ENCODE peak calls at places on chromosomes 11 and 22, in nine cellular contexts. One of them, this sample, is unnamed.

GRCh38 chr11:59053387-59053786 is 32.7 kb upstream of the GLYATL1B start:
- DNase-seq in NCI-H2107: no peak
- DNase-seq in erythroblast: peak; percentile 71
- DNase-seq in fibroblast of gingiva: peak; percentile 58
- DNase-seq in colonic mucosa: peak; percentile 75
- DNase-seq in progenitor cell of endocrine pancreas: peak; percentile 43
- DNase-seq in NCI-H1694: no peak
- DNase-seq in OCI-M1: peak; percentile 75
- DNase-seq in ACHN: peak; percentile 61
- DNase-seq in this sample: peak; percentile 77

GRCh38 chr22:27163162-27164137 is 506.1 kb downstream of the MIAT start:
- DNase-seq in NCI-H2107: no peak
- DNase-seq in erythroblast: no peak
- DNase-seq in fibroblast of gingiva: no peak
- DNase-seq in colonic mucosa: no peak
- DNase-seq in progenitor cell of endocrine pancreas: no peak
- DNase-seq in NCI-H1694: no peak
- DNase-seq in OCI-M1: no peak
- DNase-seq in ACHN: no peak
- DNase-seq in this sample: no peak

GRCh38 chr11:90113541-90113940 is 20.9 kb upstream of the NAALAD2 start:
- DNase-seq in NCI-H2107: no peak
- DNase-seq in erythroblast: no peak
- DNase-seq in fibroblast of gingiva: no peak
- DNase-seq in colonic mucosa: no peak
- DNase-seq in progenitor cell of endocrine pancreas: no peak
- DNase-seq in NCI-H1694: no peak
- DNase-seq in OCI-M1: peak; percentile 66
- DNase-seq in ACHN: peak; percentile 11
- DNase-seq in this sample: peak; percentile 37

GRCh38 chr11:33110083-33110482 is 51.2 kb downstream of the CSTF3 start:
- DNase-seq in NCI-H2107: no peak
- DNase-seq in erythroblast: no peak
- DNase-seq in fibroblast of gingiva: no peak
- DNase-seq in colonic mucosa: no peak
- DNase-seq in progenitor cell of endocrine pancreas: no peak
- DNase-seq in NCI-H1694: no peak
- DNase-seq in OCI-M1: no peak
- DNase-seq in ACHN: no peak
- DNase-seq in this sample: no peak

GRCh38 chr22:35712672-35713071 is 5.0 kb upstream of the APOL5 start:
- DNase-seq in NCI-H2107: no peak
- DNase-seq in erythroblast: no peak
- DNase-seq in fibroblast of gingiva: no peak
- DNase-seq in colonic mucosa: no peak
- DNase-seq in progenitor cell of endocrine pancreas: no peak
- DNase-seq in NCI-H1694: no peak
- DNase-seq in OCI-M1: peak; percentile 56
- DNase-seq in ACHN: no peak
- DNase-seq in this sample: no peak

GRCh38 chr11:90243534-90243933 is 20.7 kb upstream of the CHORDC1 start:
- DNase-seq in NCI-H2107: peak; percentile 73
- DNase-seq in erythroblast: no peak
- DNase-seq in fibroblast of gingiva: no peak
- DNase-seq in colonic mucosa: no peak
- DNase-seq in progenitor cell of endocrine pancreas: no peak
- DNase-seq in NCI-H1694: no peak
- DNase-seq in OCI-M1: peak; percentile 44
- DNase-seq in ACHN: no peak
- DNase-seq in this sample: no peak

GRCh38 chr11:124069429-124070401 is 28.6 kb upstream of the OR10G7 start:
- DNase-seq in NCI-H2107: no peak
- DNase-seq in erythroblast: peak; percentile 93
- DNase-seq in fibroblast of gingiva: peak; percentile 61
- DNase-seq in colonic mucosa: peak; percentile 59
- DNase-seq in progenitor cell of endocrine pancreas: peak; percentile 46
- DNase-seq in NCI-H1694: peak; percentile 51
- DNase-seq in OCI-M1: peak; percentile 96
- DNase-seq in ACHN: peak; percentile 35
- DNase-seq in this sample: peak; percentile 87

GRCh38 chr11:65225284-65226102 is 36.3 kb upstream of the POLA2 start:
- DNase-seq in NCI-H2107: no peak
- DNase-seq in erythroblast: peak; percentile 60
- DNase-seq in fibroblast of gingiva: peak; percentile 49
- DNase-seq in colonic mucosa: peak; percentile 58
- DNase-seq in progenitor cell of endocrine pancreas: no peak
- DNase-seq in NCI-H1694: peak; percentile 7
- DNase-seq in OCI-M1: peak; percentile 80
- DNase-seq in ACHN: peak; percentile 60
- DNase-seq in this sample: peak; percentile 77

GRCh38 chr11:83643115-83643514 is 356.9 kb upstream of the CCDC90B start:
- DNase-seq in NCI-H2107: no peak
- DNase-seq in erythroblast: no peak
- DNase-seq in fibroblast of gingiva: no peak
- DNase-seq in colonic mucosa: no peak
- DNase-seq in progenitor cell of endocrine pancreas: no peak
- DNase-seq in NCI-H1694: no peak
- DNase-seq in OCI-M1: no peak
- DNase-seq in ACHN: no peak
- DNase-seq in this sample: no peak

GRCh38 chr22:17164392-17165024 is 5.4 kb upstream of the HDHD5 start:
- DNase-seq in NCI-H2107: no peak
- DNase-seq in erythroblast: no peak
- DNase-seq in fibroblast of gingiva: no peak
- DNase-seq in colonic mucosa: no peak
- DNase-seq in progenitor cell of endocrine pancreas: no peak
- DNase-seq in NCI-H1694: peak; percentile 6
- DNase-seq in OCI-M1: no peak
- DNase-seq in ACHN: peak; percentile 13
- DNase-seq in this sample: peak; percentile 34

GRCh38 chr11:130601141-130601540 is 152.7 kb downstream of the ADAMTS15 start:
- DNase-seq in NCI-H2107: no peak
- DNase-seq in erythroblast: no peak
- DNase-seq in fibroblast of gingiva: peak; percentile 83
- DNase-seq in colonic mucosa: no peak
- DNase-seq in progenitor cell of endocrine pancreas: no peak
- DNase-seq in NCI-H1694: no peak
- DNase-seq in OCI-M1: peak; percentile 12
- DNase-seq in ACHN: no peak
- DNase-seq in this sample: peak; percentile 54

GRCh38 chr11:41784513-41785335 is 325.3 kb upstream of the LRRC4C start:
- DNase-seq in NCI-H2107: no peak
- DNase-seq in erythroblast: no peak
- DNase-seq in fibroblast of gingiva: no peak
- DNase-seq in colonic mucosa: peak; percentile 53
- DNase-seq in progenitor cell of endocrine pancreas: no peak
- DNase-seq in NCI-H1694: no peak
- DNase-seq in OCI-M1: no peak
- DNase-seq in ACHN: no peak
- DNase-seq in this sample: no peak

GRCh38 chr11:78646564-78647185 is 72.0 kb upstream of the NARS2 start:
- DNase-seq in NCI-H2107: peak; percentile 29
- DNase-seq in erythroblast: peak; percentile 50
- DNase-seq in fibroblast of gingiva: no peak
- DNase-seq in colonic mucosa: peak; percentile 73
- DNase-seq in progenitor cell of endocrine pancreas: peak; percentile 38
- DNase-seq in NCI-H1694: peak; percentile 44
- DNase-seq in OCI-M1: peak; percentile 92
- DNase-seq in ACHN: peak; percentile 53
- DNase-seq in this sample: peak; percentile 56

GRCh38 chr11:16784671-16785070 is 46.2 kb downstream of the C11orf58 start:
- DNase-seq in NCI-H2107: no peak
- DNase-seq in erythroblast: no peak
- DNase-seq in fibroblast of gingiva: no peak
- DNase-seq in colonic mucosa: no peak
- DNase-seq in progenitor cell of endocrine pancreas: no peak
- DNase-seq in NCI-H1694: no peak
- DNase-seq in OCI-M1: peak; percentile 3
- DNase-seq in ACHN: no peak
- DNase-seq in this sample: no peak

GRCh38 chr22:23066200-23067022 is 3.9 kb upstream of the GNAZ start:
- DNase-seq in NCI-H2107: no peak
- DNase-seq in erythroblast: no peak
- DNase-seq in fibroblast of gingiva: no peak
- DNase-seq in colonic mucosa: no peak
- DNase-seq in progenitor cell of endocrine pancreas: peak; percentile 7
- DNase-seq in NCI-H1694: no peak
- DNase-seq in OCI-M1: no peak
- DNase-seq in ACHN: no peak
- DNase-seq in this sample: no peak

GRCh38 chr11:118310271-118310670 is 5.7 kb downstream of the CD3E start:
- DNase-seq in NCI-H2107: no peak
- DNase-seq in erythroblast: no peak
- DNase-seq in fibroblast of gingiva: no peak
- DNase-seq in colonic mucosa: no peak
- DNase-seq in progenitor cell of endocrine pancreas: no peak
- DNase-seq in NCI-H1694: no peak
- DNase-seq in OCI-M1: no peak
- DNase-seq in ACHN: no peak
- DNase-seq in this sample: no peak

GRCh38 chr11:1562469-1563148 is 9.5 kb downstream of the DUSP8 start:
- DNase-seq in NCI-H2107: no peak
- DNase-seq in erythroblast: no peak
- DNase-seq in fibroblast of gingiva: no peak
- DNase-seq in colonic mucosa: no peak
- DNase-seq in progenitor cell of endocrine pancreas: no peak
- DNase-seq in NCI-H1694: no peak
- DNase-seq in OCI-M1: no peak
- DNase-seq in ACHN: no peak
- DNase-seq in this sample: no peak

GRCh38 chr22:45905326-45905923 is 71.5 kb downstream of the WNT7B start:
- DNase-seq in NCI-H2107: no peak
- DNase-seq in erythroblast: no peak
- DNase-seq in fibroblast of gingiva: no peak
- DNase-seq in colonic mucosa: no peak
- DNase-seq in progenitor cell of endocrine pancreas: no peak
- DNase-seq in NCI-H1694: no peak
- DNase-seq in OCI-M1: no peak
- DNase-seq in ACHN: no peak
- DNase-seq in this sample: no peak

GRCh38 chr11:82927264-82927880 is 25.8 kb downstream of the DDIAS start:
- DNase-seq in NCI-H2107: peak; percentile 39
- DNase-seq in erythroblast: peak; percentile 57
- DNase-seq in fibroblast of gingiva: peak; percentile 26
- DNase-seq in colonic mucosa: peak; percentile 42
- DNase-seq in progenitor cell of endocrine pancreas: no peak
- DNase-seq in NCI-H1694: peak; percentile 42
- DNase-seq in OCI-M1: peak; percentile 91
- DNase-seq in ACHN: peak; percentile 65
- DNase-seq in this sample: peak; percentile 74

GRCh38 chr11:113549611-113550061 is 74.4 kb upstream of the DRD2 start:
- DNase-seq in NCI-H2107: peak; percentile 33
- DNase-seq in erythroblast: no peak
- DNase-seq in fibroblast of gingiva: no peak
- DNase-seq in colonic mucosa: no peak
- DNase-seq in progenitor cell of endocrine pancreas: no peak
- DNase-seq in NCI-H1694: no peak
- DNase-seq in OCI-M1: peak; percentile 52
- DNase-seq in ACHN: no peak
- DNase-seq in this sample: no peak

GRCh38 chr11:2298795-2299747 is 2.6 kb downstream of the C11orf21 start:
- DNase-seq in NCI-H2107: no peak
- DNase-seq in erythroblast: no peak
- DNase-seq in fibroblast of gingiva: no peak
- DNase-seq in colonic mucosa: peak; percentile 38
- DNase-seq in progenitor cell of endocrine pancreas: no peak
- DNase-seq in NCI-H1694: no peak
- DNase-seq in OCI-M1: no peak
- DNase-seq in ACHN: peak; percentile 20
- DNase-seq in this sample: no peak

GRCh38 chr11:17197431-17197898 is 10.3 kb downstream of the PIK3C2A start:
- DNase-seq in NCI-H2107: no peak
- DNase-seq in erythroblast: no peak
- DNase-seq in fibroblast of gingiva: no peak
- DNase-seq in colonic mucosa: no peak
- DNase-seq in progenitor cell of endocrine pancreas: no peak
- DNase-seq in NCI-H1694: no peak
- DNase-seq in OCI-M1: no peak
- DNase-seq in ACHN: peak; percentile 15
- DNase-seq in this sample: no peak

GRCh38 chr22:19568337-19569311 is 44.4 kb upstream of the CLDN5 start:
- DNase-seq in NCI-H2107: no peak
- DNase-seq in erythroblast: no peak
- DNase-seq in fibroblast of gingiva: peak; percentile 81
- DNase-seq in colonic mucosa: no peak
- DNase-seq in progenitor cell of endocrine pancreas: no peak
- DNase-seq in NCI-H1694: no peak
- DNase-seq in OCI-M1: no peak
- DNase-seq in ACHN: peak; percentile 81
- DNase-seq in this sample: no peak

GRCh38 chr22:27435839-27436581 is 365.5 kb downstream of the MN1 start:
- DNase-seq in NCI-H2107: no peak
- DNase-seq in erythroblast: no peak
- DNase-seq in fibroblast of gingiva: peak; percentile 62
- DNase-seq in colonic mucosa: no peak
- DNase-seq in progenitor cell of endocrine pancreas: no peak
- DNase-seq in NCI-H1694: no peak
- DNase-seq in OCI-M1: no peak
- DNase-seq in ACHN: no peak
- DNase-seq in this sample: no peak

GRCh38 chr11:199004-199581 is 6.2 kb downstream of the SCGB1C1 start:
- DNase-seq in NCI-H2107: no peak
- DNase-seq in erythroblast: no peak
- DNase-seq in fibroblast of gingiva: no peak
- DNase-seq in colonic mucosa: peak; percentile 12
- DNase-seq in progenitor cell of endocrine pancreas: no peak
- DNase-seq in NCI-H1694: no peak
- DNase-seq in OCI-M1: no peak
- DNase-seq in ACHN: no peak
- DNase-seq in this sample: no peak

GRCh38 chr11:61280883-61281580 is 14.1 kb downstream of the VWCE start:
- DNase-seq in NCI-H2107: no peak
- DNase-seq in erythroblast: no peak
- DNase-seq in fibroblast of gingiva: no peak
- DNase-seq in colonic mucosa: no peak
- DNase-seq in progenitor cell of endocrine pancreas: no peak
- DNase-seq in NCI-H1694: no peak
- DNase-seq in OCI-M1: no peak
- DNase-seq in ACHN: no peak
- DNase-seq in this sample: no peak

GRCh38 chr22:30253205-30253852 is 6.8 kb upstream of the LIF start:
- DNase-seq in NCI-H2107: peak; percentile 22
- DNase-seq in erythroblast: no peak
- DNase-seq in fibroblast of gingiva: no peak
- DNase-seq in colonic mucosa: peak; percentile 76
- DNase-seq in progenitor cell of endocrine pancreas: no peak
- DNase-seq in NCI-H1694: peak; percentile 67
- DNase-seq in OCI-M1: no peak
- DNase-seq in ACHN: peak; percentile 75
- DNase-seq in this sample: no peak

GRCh38 chr11:92917927-92918326 is 51.5 kb upstream of the MTNR1B start:
- DNase-seq in NCI-H2107: no peak
- DNase-seq in erythroblast: no peak
- DNase-seq in fibroblast of gingiva: no peak
- DNase-seq in colonic mucosa: no peak
- DNase-seq in progenitor cell of endocrine pancreas: no peak
- DNase-seq in NCI-H1694: no peak
- DNase-seq in OCI-M1: no peak
- DNase-seq in ACHN: no peak
- DNase-seq in this sample: no peak

GRCh38 chr11:74570266-74571061 is 21.9 kb upstream of the POLD3 start:
- DNase-seq in NCI-H2107: peak; percentile 7
- DNase-seq in erythroblast: peak; percentile 69
- DNase-seq in fibroblast of gingiva: peak; percentile 32
- DNase-seq in colonic mucosa: peak; percentile 74
- DNase-seq in progenitor cell of endocrine pancreas: no peak
- DNase-seq in NCI-H1694: peak; percentile 35
- DNase-seq in OCI-M1: peak; percentile 95
- DNase-seq in ACHN: peak; percentile 49
- DNase-seq in this sample: peak; percentile 81

GRCh38 chr11:2562897-2563215 is 118.0 kb downstream of the KCNQ1 start:
- DNase-seq in NCI-H2107: no peak
- DNase-seq in erythroblast: no peak
- DNase-seq in fibroblast of gingiva: no peak
- DNase-seq in colonic mucosa: no peak
- DNase-seq in progenitor cell of endocrine pancreas: no peak
- DNase-seq in NCI-H1694: no peak
- DNase-seq in OCI-M1: no peak
- DNase-seq in ACHN: no peak
- DNase-seq in this sample: no peak

GRCh38 chr11:92279056-92279455 is 54.4 kb downstream of the FAT3 start:
- DNase-seq in NCI-H2107: no peak
- DNase-seq in erythroblast: no peak
- DNase-seq in fibroblast of gingiva: no peak
- DNase-seq in colonic mucosa: no peak
- DNase-seq in progenitor cell of endocrine pancreas: no peak
- DNase-seq in NCI-H1694: no peak
- DNase-seq in OCI-M1: no peak
- DNase-seq in ACHN: no peak
- DNase-seq in this sample: no peak

This sample was measured in A673.